ENCODE peak calls at places on chromosomes 12 and 14, in six cellular contexts. M is stomach, E is HCT116, F is GM12878, W is spleen, C is K562. X is an unnamed sample.

GRCh38 chr12:67386869-67387570 is 117.9 kb downstream of the CAND1 start:
- DNase-seq in M (no peak), E (no peak), W (no peak), F (no peak), C (no peak), X (no peak)

GRCh38 chr14:66070542-66071319 is 415.4 kb upstream of the CCDC196 start:
- DNase-seq in C (peak), W (no peak), M (peak), F (no peak), E (peak), X (peak)

GRCh38 chr14:31930493-31931225 is 146.4 kb upstream of the ARHGAP5 start:
- DNase-seq in W (no peak), E (no peak), M (no peak), F (no peak), C (no peak), X (no peak)

GRCh38 chr14:101839661-101840060 is 78.2 kb downstream of the PPP2R5C start:
- DNase-seq in C (no peak), M (no peak), W (no peak), F (no peak), E (no peak), X (no peak)

GRCh38 chr14:33839193-33840076 is 111.4 kb downstream of the EGLN3 start:
- DNase-seq in E (peak), M (peak), C (peak), F (no peak), W (peak), X (peak)

GRCh38 chr14:79992799-79993198 is 218.5 kb downstream of the DIO2 start:
- DNase-seq in C (no peak), M (no peak), F (no peak), W (no peak), E (no peak), X (no peak)

GRCh38 chr14:44962573-44963528 is 861 bp downstream of the TOGARAM1 start:
- DNase-seq in C (peak), E (no peak), F (no peak), W (peak), M (peak), X (peak)

GRCh38 chr14:99129211-99129696 is 142.7 kb downstream of the BCL11B start:
- DNase-seq in E (no peak), W (peak), M (peak), C (no peak), F (no peak), X (no peak)

DNA sequence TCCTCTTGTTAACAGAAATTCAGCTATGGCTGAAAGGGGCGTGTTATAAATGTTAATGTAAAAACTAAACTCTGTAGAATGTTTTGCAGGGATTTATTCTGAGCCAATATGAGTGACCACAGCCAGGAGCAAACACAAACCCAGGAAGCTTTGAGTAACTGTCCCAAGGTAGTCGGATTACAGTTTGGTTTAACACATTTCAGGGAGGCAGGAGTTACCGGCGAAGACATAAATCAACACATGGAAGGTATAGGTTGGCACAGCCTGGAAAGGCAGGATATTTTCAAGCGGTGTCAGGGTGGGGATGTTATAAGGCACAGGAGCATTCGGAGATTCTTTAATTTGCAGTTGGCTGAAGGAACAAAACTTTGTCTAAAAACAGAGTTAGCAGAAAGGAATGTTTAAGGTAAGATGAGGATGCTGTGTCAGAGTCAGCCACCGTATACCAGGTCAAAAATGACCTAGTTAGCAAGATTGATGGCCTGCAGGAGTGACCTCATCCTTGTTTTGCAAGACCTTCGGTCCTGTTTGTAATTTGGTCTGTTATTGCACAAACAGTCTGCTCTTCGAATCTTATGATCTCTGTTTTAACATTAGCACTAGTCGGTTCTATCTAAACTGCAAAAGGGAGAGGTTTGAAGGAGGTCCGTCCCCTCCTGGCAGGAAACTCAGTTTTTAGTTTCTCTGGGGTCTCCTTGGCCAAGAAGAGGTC is 75.3 kb downstream of the TNFAIP2 start:
- DNase-seq in C (no peak), M (no peak), F (no peak), E (no peak), W (no peak), X (no peak)
- TF ChIP-seq POLR2AphosphoS5 in C (no peak), M (peak), F (no peak), E (no peak), W (no peak), X (peak)

DNA sequence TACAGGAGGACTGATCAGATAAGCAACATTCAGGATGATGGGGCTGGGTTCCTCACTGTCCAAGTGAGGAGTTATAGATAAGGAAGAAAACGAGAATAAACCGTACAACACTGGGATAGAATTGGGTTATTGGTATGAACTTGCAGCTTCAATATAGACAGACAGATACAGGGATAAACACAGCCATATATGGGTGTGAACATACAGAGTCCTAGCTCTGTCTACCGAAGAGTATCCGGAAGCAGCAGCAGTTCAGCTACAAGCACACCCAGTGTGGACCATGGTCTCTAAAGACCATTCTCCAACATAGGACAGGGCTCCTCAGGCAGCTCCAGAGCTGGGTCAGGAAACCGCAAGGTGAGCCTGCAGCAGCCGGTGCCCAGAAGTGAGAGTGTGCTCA is 40.8 kb downstream of the CDC42BPB start:
- DNase-seq in W (peak), E (no peak), C (no peak), F (no peak), M (no peak), X (no peak)
- TF ChIP-seq CTCF in W (no peak), E (no peak), C (no peak), F (no peak), M (no peak), X (no peak)

GRCh38 chr12:108812324-108812723 is 45.1 kb downstream of the SSH1 start:
- DNase-seq in E (no peak), M (no peak), C (no peak), F (no peak), W (peak), X (no peak)
- TF ChIP-seq POLR2AphosphoS5 in E (no peak), M (no peak), C (no peak), F (no peak), W (peak), X (no peak)

GRCh38 chr14:58884442-58884841 is 246.7 kb downstream of the DACT1 start:
- DNase-seq in F (no peak), M (no peak), C (no peak), W (no peak), E (no peak), X (no peak)
- TF ChIP-seq CTCF in F (peak), M (no peak), C (no peak), W (no peak), E (peak), X (no peak)

DNA sequence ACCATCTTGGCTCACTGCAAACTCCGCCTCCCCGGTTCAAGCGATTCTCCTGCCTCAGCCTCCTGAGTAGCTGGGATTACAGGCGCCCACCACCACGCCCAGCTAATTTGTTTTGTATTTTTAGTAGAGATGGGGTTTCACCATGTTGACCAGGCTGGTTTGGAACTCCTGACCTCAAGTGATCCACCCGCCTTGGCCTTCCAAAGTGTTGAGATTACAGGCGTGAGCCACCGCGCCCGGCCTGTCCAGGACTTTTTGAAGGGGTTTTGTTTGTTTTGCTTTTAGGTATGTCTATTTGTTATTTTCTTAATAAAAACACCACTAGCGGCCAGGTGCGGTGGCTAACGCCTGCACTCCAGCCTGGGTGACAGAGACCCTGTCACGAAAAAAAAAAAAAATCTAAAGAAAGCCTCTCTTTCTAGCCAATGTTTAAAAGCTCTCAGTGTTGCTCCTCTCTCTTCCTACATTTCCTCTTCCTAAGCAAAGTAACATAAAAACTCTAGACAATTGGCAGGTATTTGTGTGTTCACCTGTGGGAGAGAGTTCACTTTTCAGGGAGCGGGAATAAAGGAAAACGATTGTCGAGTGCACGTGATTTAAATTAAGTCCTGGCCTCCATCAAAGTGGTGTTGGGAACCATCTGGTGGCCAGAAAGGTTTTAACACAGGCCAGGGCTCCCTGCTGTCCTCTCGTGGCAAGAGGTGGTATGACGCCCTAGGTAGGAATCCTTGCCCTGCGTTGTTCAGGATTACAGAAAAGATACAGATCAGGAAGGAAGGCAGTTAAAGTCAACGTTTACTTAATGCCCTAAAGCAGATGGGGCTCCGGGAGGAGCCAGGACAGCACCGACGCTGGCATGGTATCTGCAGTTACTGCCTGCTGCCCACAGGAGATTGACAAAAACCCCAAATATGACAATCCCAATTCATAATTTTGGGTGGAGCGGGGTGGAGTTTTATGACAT is 36.2 kb upstream of the ATP23 start:
- DNase-seq in E (peak), C (peak), F (peak), M (peak), W (peak), X (peak)
- TF ChIP-seq POLR2AphosphoS5 in E (no peak), C (no peak), F (no peak), M (peak), W (no peak), X (no peak)

DNA sequence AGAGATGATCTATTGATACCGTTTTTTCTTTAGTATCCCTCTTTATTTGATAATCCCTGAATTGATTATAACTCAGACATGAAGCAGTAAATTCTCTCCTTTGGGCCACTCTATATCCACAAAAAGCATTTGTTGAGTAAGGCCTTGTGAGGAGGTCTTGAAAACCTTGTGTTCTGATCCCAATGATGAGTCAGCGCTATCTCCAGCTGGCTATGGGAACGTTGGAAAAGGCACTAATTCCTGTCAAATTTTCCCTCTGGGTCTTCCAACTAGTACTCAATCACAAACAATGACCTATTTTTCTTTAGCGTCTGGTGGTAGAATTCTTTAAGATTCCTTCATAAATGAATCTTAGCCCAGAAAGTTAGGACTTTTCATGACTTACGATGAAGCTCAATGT is 168.4 kb upstream of the LRIG3 start:
- DNase-seq in E (no peak), F (no peak), W (no peak), M (no peak), C (no peak), X (no peak)
- TF ChIP-seq CTCF in E (no peak), F (no peak), W (no peak), M (no peak), C (no peak), X (no peak)

GRCh38 chr14:74213907-74214803 is 25.1 kb upstream of the VSX2 start:
- DNase-seq in E (no peak), M (no peak), C (no peak), W (no peak), F (no peak), X (no peak)
- TF ChIP-seq POLR2AphosphoS5 in E (no peak), M (no peak), C (no peak), W (no peak), F (no peak), X (no peak)

DNA sequence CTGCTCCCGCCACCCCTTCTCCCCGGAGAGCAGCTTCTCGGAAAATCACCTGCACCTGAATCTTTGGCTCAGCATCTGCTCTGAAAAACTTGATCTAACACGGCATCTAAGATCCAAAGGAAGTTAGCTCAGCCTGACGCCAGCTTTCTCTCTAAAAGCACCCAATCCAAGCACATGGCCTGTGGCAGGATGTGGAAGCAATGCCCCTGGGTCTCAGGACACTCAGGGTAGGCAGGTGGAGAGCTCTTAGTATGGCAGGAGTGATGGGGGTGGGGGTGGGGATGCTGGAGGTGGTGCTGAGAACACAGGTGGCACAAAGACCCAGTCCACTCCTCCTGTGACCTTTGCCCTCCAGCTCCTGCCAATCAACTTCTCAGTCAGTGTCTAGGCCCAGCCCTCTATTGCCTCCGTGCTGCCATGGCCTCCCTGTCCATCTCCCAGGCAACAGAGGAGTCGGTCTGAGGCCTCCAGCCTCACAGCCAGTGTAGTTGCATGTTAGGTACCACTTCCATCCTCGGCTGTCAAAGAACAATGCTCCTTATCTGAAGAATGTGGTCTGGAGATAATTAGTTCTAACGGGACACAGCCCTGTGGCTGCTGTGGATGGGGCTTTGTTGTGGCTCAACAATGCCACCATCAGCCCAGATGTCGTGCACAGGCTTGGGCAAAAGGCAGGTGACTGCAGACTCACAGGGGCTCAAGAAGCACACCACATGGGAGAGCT is 180.0 kb upstream of the C14orf180 start:
- DNase-seq in M (no peak), W (no peak), F (no peak), C (no peak), E (no peak), X (no peak)
- TF ChIP-seq CTCF in M (no peak), W (no peak), F (no peak), C (no peak), E (no peak), X (no peak)

GRCh38 chr12:16586350-16587109 is 19.4 kb downstream of the LMO3 start:
- DNase-seq in F (no peak), E (no peak), C (no peak), M (no peak), W (no peak), X (no peak)
- TF ChIP-seq POLR2AphosphoS5 in F (no peak), E (no peak), C (no peak), M (no peak), W (no peak), X (peak)

DNA sequence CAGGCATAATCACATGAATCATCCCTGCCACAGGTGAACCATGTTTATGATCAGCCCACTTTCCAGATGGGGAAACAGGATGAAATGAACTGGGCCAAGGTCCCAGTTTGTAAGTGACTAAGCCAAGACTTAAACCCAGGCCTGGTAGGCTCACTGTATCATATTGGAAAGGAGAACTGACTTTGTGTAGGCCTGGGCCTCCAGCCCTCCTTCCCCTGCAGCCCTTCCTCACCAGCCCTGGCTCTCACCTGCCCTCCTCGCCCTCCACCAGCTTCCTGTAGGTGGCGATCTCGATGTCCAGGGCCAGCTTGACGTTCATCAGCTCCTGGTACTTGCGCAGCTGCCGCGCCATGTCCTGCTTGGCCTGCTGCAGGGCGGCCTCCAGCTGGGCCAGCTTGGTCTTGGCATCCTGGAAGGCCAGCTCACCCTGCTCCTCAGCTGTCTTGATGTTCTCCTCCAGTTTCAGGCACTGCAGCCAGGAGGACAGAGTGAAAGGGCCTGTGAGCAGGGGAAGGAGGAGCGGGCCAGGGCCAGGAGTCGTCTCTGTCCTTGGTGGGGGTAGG is 19.8 kb downstream of the KRT80 start:
- DNase-seq in M (peak), E (no peak), C (peak), W (no peak), F (no peak), X (peak)
- TF ChIP-seq CTCF in M (peak), E (peak), C (peak), W (no peak), F (peak), X (peak)

X was measured in transverse colon.